ENCODE peak calls at places on chromosomes 13 and 19, in nine cellular contexts. I, M, T, J, G, Q, R, A and H are unnamed samples.

GRCh38 chr13:98822238-98822606 is 69.8 kb upstream of the SLC15A1 start:
- DNase-seq in I (no peak), M (peak; percentile 9), T (no peak), J (no peak), G (no peak), Q (no peak), R (no peak), A (peak; percentile 86), H (no peak)

GRCh38 chr19:44903602-44904425 is 1.8 kb upstream of the APOE start:
- DNase-seq in I (peak; percentile 73), M (peak; percentile 69), T (peak; percentile 60), J (no peak), G (peak; percentile 89), Q (peak; percentile 62), R (peak; percentile 62), A (peak; percentile 69), H (peak; percentile 92)

GRCh38 chr19:1611353-1611752 is 6.1 kb upstream of the UQCR11 start:
- DNase-seq in I (no peak), M (no peak), T (no peak), J (no peak), G (no peak), Q (no peak), R (no peak), A (no peak), H (no peak)

GRCh38 chr13:114130708-114131580 is 1.5 kb downstream of the RASA3 start:
- DNase-seq in I (peak; percentile 41), M (peak; percentile 57), T (peak; percentile 55), J (peak; percentile 85), G (no peak), Q (peak; percentile 58), R (peak; percentile 97), A (peak; percentile 37), H (no peak)

GRCh38 chr13:98195054-98195791 is 18.2 kb upstream of the RNF113B start:
- DNase-seq in I (no peak), M (no peak), T (no peak), J (no peak), G (no peak), Q (no peak), R (no peak), A (no peak), H (peak; percentile 83)

GRCh38 chr13:31172535-31172934 is 10.8 kb upstream of the HSPH1 start:
- DNase-seq in I (no peak), M (no peak), T (no peak), J (peak; percentile 80), G (no peak), Q (no peak), R (peak; percentile 96), A (no peak), H (no peak)

GRCh38 chr19:1590641-1591397 is 1.8 kb downstream of the MBD3 start:
- DNase-seq in I (no peak), M (peak; percentile 59), T (no peak), J (no peak), G (peak; percentile 43), Q (no peak), R (peak; percentile 48), A (no peak), H (no peak)

GRCh38 chr19:14775855-14776254 is 2.5 kb downstream of the ADGRE2 start:
- DNase-seq in I (no peak), M (no peak), T (no peak), J (no peak), G (peak; percentile 36), Q (peak; percentile 9), R (no peak), A (no peak), H (no peak)